ENCODE peak calls at places on chromosomes 4 and X, in eight cellular contexts. One of them, this sample, is unnamed.

GRCh38 chr4:73067971-73068394 is 1.5 kb downstream of the COX18 start:
- DNase-seq in nephron progenitor cell: no peak
- DNase-seq in uterus: no peak
- DNase-seq in stomach: no peak
- DNase-seq in H9: no peak
- DNase-seq in GM10248: no peak
- DNase-seq in BJ: no peak
- DNase-seq in right lobe of liver: no peak
- DNase-seq in this sample: no peak

GRCh38 chr4:103018391-103019318 is 850 bp downstream of the SLC9B1 start:
- DNase-seq in nephron progenitor cell: no peak
- DNase-seq in stomach: no peak
- DNase-seq in H9: no peak
- DNase-seq in BJ: no peak
- DNase-seq in uterus: peak; percentile 40
- DNase-seq in right lobe of liver: no peak
- DNase-seq in GM10248: no peak
- DNase-seq in this sample: no peak

GRCh38 chr4:151436093-151436518 is 27.1 kb downstream of the FHIP1A start:
- DNase-seq in stomach: no peak
- DNase-seq in BJ: peak; percentile 16
- DNase-seq in right lobe of liver: no peak
- DNase-seq in H9: no peak
- DNase-seq in GM10248: no peak
- DNase-seq in nephron progenitor cell: no peak
- DNase-seq in uterus: no peak
- DNase-seq in this sample: no peak

GRCh38 chrX:47802589-47802988 is 34.1 kb upstream of the ZNF81 start:
- DNase-seq in uterus: no peak
- DNase-seq in right lobe of liver: no peak
- DNase-seq in H9: no peak
- DNase-seq in BJ: no peak
- DNase-seq in nephron progenitor cell: no peak
- DNase-seq in GM10248: no peak
- DNase-seq in stomach: no peak
- DNase-seq in this sample: no peak

GRCh38 chr4:82104578-82104977 is 269.2 kb downstream of the HNRNPD start:
- DNase-seq in H9: peak; percentile 64
- DNase-seq in BJ: no peak
- DNase-seq in uterus: no peak
- DNase-seq in right lobe of liver: no peak
- DNase-seq in stomach: no peak
- DNase-seq in GM10248: no peak
- DNase-seq in nephron progenitor cell: no peak
- DNase-seq in this sample: no peak

GRCh38 chr4:101081695-101082369 is 265.5 kb downstream of the PPP3CA start:
- DNase-seq in GM10248: no peak
- DNase-seq in nephron progenitor cell: no peak
- DNase-seq in stomach: no peak
- DNase-seq in right lobe of liver: no peak
- DNase-seq in H9: no peak
- DNase-seq in uterus: no peak
- DNase-seq in BJ: no peak
- DNase-seq in this sample: no peak

GRCh38 chr4:15469402-15470148 is at the start of gene CC2D2A:
- DNase-seq in nephron progenitor cell: peak; percentile 10
- DNase-seq in GM10248: no peak
- DNase-seq in uterus: no peak
- DNase-seq in H9: peak; percentile 46
- DNase-seq in stomach: no peak
- DNase-seq in right lobe of liver: no peak
- DNase-seq in BJ: no peak
- DNase-seq in this sample: peak; percentile 18

GRCh38 chr4:183492791-183493221 is 12.1 kb upstream of the ING2 start:
- DNase-seq in uterus: no peak
- DNase-seq in stomach: no peak
- DNase-seq in nephron progenitor cell: no peak
- DNase-seq in H9: no peak
- DNase-seq in BJ: peak; percentile 86
- DNase-seq in right lobe of liver: no peak
- DNase-seq in GM10248: no peak
- DNase-seq in this sample: no peak

GRCh38 chr4:114780205-114780604 is 181.6 kb downstream of the UGT8 start:
- DNase-seq in BJ: no peak
- DNase-seq in stomach: no peak
- DNase-seq in H9: peak; percentile 39
- DNase-seq in GM10248: no peak
- DNase-seq in right lobe of liver: no peak
- DNase-seq in uterus: no peak
- DNase-seq in nephron progenitor cell: peak; percentile 8
- DNase-seq in this sample: no peak

GRCh38 chrX:149267878-149268813 is 237.0 kb downstream of the IDS start:
- DNase-seq in stomach: no peak
- DNase-seq in H9: no peak
- DNase-seq in BJ: no peak
- DNase-seq in right lobe of liver: no peak
- DNase-seq in uterus: no peak
- DNase-seq in nephron progenitor cell: no peak
- DNase-seq in GM10248: peak; percentile 8
- DNase-seq in this sample: no peak

GRCh38 chr4:177008836-177009501 is 216.2 kb upstream of the VEGFC start:
- DNase-seq in stomach: no peak
- DNase-seq in uterus: no peak
- DNase-seq in right lobe of liver: no peak
- DNase-seq in nephron progenitor cell: no peak
- DNase-seq in GM10248: no peak
- DNase-seq in BJ: no peak
- DNase-seq in H9: no peak
- DNase-seq in this sample: no peak

GRCh38 chr4:9925750-9926439 is 95.4 kb downstream of the SLC2A9 start:
- DNase-seq in uterus: no peak
- DNase-seq in stomach: no peak
- DNase-seq in nephron progenitor cell: no peak
- DNase-seq in GM10248: no peak
- DNase-seq in H9: no peak
- DNase-seq in right lobe of liver: no peak
- DNase-seq in BJ: no peak
- DNase-seq in this sample: no peak

GRCh38 chr4:119100640-119101039 is 35.0 kb upstream of the MYOZ2 start:
- DNase-seq in GM10248: no peak
- DNase-seq in H9: no peak
- DNase-seq in stomach: no peak
- DNase-seq in uterus: no peak
- DNase-seq in BJ: no peak
- DNase-seq in right lobe of liver: no peak
- DNase-seq in nephron progenitor cell: no peak
- DNase-seq in this sample: no peak

GRCh38 chr4:20251796-20252655 is at the start of gene SLIT2:
- DNase-seq in nephron progenitor cell: peak; percentile 95
- DNase-seq in BJ: no peak
- DNase-seq in H9: peak; percentile 88
- DNase-seq in uterus: peak; percentile 91
- DNase-seq in stomach: peak; percentile 81
- DNase-seq in right lobe of liver: peak; percentile 86
- DNase-seq in GM10248: peak; percentile 69
- DNase-seq in this sample: peak; percentile 89

GRCh38 chrX:40108959-40109287 is 11.2 kb upstream of the BCOR start:
- DNase-seq in stomach: peak; percentile 82
- DNase-seq in uterus: peak; percentile 82
- DNase-seq in right lobe of liver: peak; percentile 86
- DNase-seq in BJ: no peak
- DNase-seq in H9: peak; percentile 63
- DNase-seq in nephron progenitor cell: peak; percentile 64
- DNase-seq in GM10248: no peak
- DNase-seq in this sample: peak; percentile 59

GRCh38 chr4:156798438-156798837 is 173.2 kb downstream of the PDGFC start:
- DNase-seq in nephron progenitor cell: no peak
- DNase-seq in H9: no peak
- DNase-seq in stomach: no peak
- DNase-seq in BJ: no peak
- DNase-seq in right lobe of liver: no peak
- DNase-seq in GM10248: no peak
- DNase-seq in uterus: no peak
- DNase-seq in this sample: no peak

GRCh38 chr4:54186371-54186770 is 42.7 kb upstream of the PDGFRA start:
- DNase-seq in GM10248: no peak
- DNase-seq in right lobe of liver: no peak
- DNase-seq in nephron progenitor cell: no peak
- DNase-seq in stomach: no peak
- DNase-seq in uterus: no peak
- DNase-seq in H9: no peak
- DNase-seq in BJ: no peak
- DNase-seq in this sample: no peak

GRCh38 chr4:152971053-152971452 is 34.9 kb downstream of the FHDC1 start:
- DNase-seq in BJ: no peak
- DNase-seq in H9: no peak
- DNase-seq in GM10248: no peak
- DNase-seq in right lobe of liver: no peak
- DNase-seq in stomach: no peak
- DNase-seq in nephron progenitor cell: no peak
- DNase-seq in uterus: no peak
- DNase-seq in this sample: no peak

GRCh38 chr4:157444014-157444413 is 223.5 kb downstream of the GRIA2 start:
- DNase-seq in H9: no peak
- DNase-seq in right lobe of liver: no peak
- DNase-seq in BJ: no peak
- DNase-seq in nephron progenitor cell: no peak
- DNase-seq in uterus: no peak
- DNase-seq in GM10248: no peak
- DNase-seq in stomach: no peak
- DNase-seq in this sample: no peak

GRCh38 chrX:101206471-101206870 is 13.1 kb upstream of the DRP2 start:
- DNase-seq in uterus: no peak
- DNase-seq in nephron progenitor cell: no peak
- DNase-seq in stomach: no peak
- DNase-seq in GM10248: peak; percentile 20
- DNase-seq in BJ: no peak
- DNase-seq in H9: no peak
- DNase-seq in right lobe of liver: no peak
- DNase-seq in this sample: no peak
- TF ChIP-seq CTCF in uterus: peak; percentile 4
- TF ChIP-seq CTCF in nephron progenitor cell: no peak
- TF ChIP-seq CTCF in stomach: peak; percentile 18
- TF ChIP-seq CTCF in GM10248: peak; percentile 23
- TF ChIP-seq CTCF in BJ: peak; percentile 50
- TF ChIP-seq CTCF in H9: peak; percentile 53
- TF ChIP-seq CTCF in right lobe of liver: peak; percentile 28
- TF ChIP-seq CTCF in this sample: no peak

GRCh38 chr4:66229885-66230284 is 559.6 kb upstream of the EPHA5 start:
- DNase-seq in uterus: no peak
- DNase-seq in right lobe of liver: no peak
- DNase-seq in GM10248: no peak
- DNase-seq in stomach: no peak
- DNase-seq in H9: no peak
- DNase-seq in BJ: no peak
- DNase-seq in nephron progenitor cell: no peak
- DNase-seq in this sample: no peak
- TF ChIP-seq CTCF in uterus: no peak
- TF ChIP-seq CTCF in right lobe of liver: no peak
- TF ChIP-seq CTCF in GM10248: no peak
- TF ChIP-seq CTCF in stomach: no peak
- TF ChIP-seq CTCF in H9: no peak
- TF ChIP-seq CTCF in BJ: no peak
- TF ChIP-seq CTCF in nephron progenitor cell: no peak
- TF ChIP-seq CTCF in this sample: no peak

DNA sequence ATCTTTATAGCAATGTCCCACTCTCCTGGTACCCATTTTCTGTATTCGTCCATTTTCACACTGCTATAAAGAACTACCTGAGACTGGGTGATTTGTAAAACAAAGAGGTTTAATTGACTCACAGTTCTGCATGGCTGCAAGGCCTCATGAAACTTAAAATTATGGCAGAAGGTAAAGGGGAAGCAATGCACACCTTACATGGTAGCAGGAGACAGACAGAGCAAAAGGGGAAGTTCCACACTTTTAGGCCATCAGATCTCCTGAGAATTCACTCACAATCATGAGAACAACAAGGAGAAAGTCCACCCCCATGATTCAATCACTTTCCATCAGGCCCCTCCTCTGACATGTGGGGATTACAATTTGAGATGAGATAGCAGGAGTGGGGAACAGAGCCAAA is 49.7 kb downstream of the TMLHE start:
- DNase-seq in right lobe of liver: no peak
- DNase-seq in GM10248: no peak
- DNase-seq in stomach: no peak
- DNase-seq in BJ: no peak
- DNase-seq in uterus: no peak
- DNase-seq in H9: no peak
- DNase-seq in nephron progenitor cell: no peak
- DNase-seq in this sample: no peak
- TF ChIP-seq CTCF in right lobe of liver: no peak
- TF ChIP-seq CTCF in GM10248: no peak
- TF ChIP-seq CTCF in stomach: no peak
- TF ChIP-seq CTCF in BJ: no peak
- TF ChIP-seq CTCF in uterus: no peak
- TF ChIP-seq CTCF in H9: no peak
- TF ChIP-seq CTCF in nephron progenitor cell: no peak
- TF ChIP-seq CTCF in this sample: no peak

DNA sequence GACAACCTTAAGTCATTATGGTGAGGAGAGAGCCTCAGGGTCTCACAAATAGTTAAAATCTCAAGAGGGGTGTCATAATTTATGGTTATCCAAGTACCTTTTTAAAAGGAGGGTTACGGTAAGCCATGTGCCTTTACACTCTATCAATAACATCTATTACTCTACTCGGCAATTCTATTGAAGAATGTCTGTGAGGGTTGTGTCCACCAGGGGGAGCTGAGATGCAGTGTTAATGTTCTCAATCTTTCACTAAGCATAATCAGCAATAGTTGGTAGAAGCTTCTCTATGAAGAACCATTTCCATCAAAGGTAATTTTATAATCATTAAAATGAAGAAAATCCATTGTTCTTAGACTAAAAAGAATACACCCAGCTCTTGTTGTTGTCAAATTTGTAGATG is 457.4 kb downstream of the CENPC start:
- DNase-seq in uterus: no peak
- DNase-seq in BJ: no peak
- DNase-seq in GM10248: peak; percentile 18
- DNase-seq in H9: peak; percentile 50
- DNase-seq in nephron progenitor cell: peak; percentile 54
- DNase-seq in stomach: peak; percentile 41
- DNase-seq in right lobe of liver: no peak
- DNase-seq in this sample: peak; percentile 31
- TF ChIP-seq CTCF in uterus: no peak
- TF ChIP-seq CTCF in BJ: no peak
- TF ChIP-seq CTCF in GM10248: peak; percentile 74
- TF ChIP-seq CTCF in H9: peak; percentile 80
- TF ChIP-seq CTCF in nephron progenitor cell: peak; percentile 58
- TF ChIP-seq CTCF in stomach: no peak
- TF ChIP-seq CTCF in right lobe of liver: peak; percentile 68
- TF ChIP-seq CTCF in this sample: peak; percentile 72

DNA sequence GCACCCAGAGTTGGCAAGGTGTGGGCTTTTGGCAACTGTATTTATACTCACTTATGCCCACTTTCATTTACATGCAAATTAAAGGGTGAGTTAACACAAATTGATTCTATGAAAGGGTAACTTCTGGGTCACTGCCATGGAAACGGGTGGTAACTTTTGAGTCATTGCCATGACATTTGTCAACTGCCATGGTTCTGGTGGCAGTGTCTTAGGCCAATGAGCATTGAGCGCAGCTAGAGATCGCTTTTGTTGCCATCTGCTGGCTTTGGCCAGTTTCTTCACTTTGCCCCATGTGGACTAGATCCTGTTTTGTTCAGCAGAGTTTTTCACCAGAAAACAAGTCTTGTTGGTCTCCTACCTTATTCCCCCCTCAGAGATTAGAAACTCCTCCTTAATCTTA is 170.8 kb upstream of the NUDT6 start:
- DNase-seq in GM10248: no peak
- DNase-seq in uterus: no peak
- DNase-seq in right lobe of liver: no peak
- DNase-seq in stomach: no peak
- DNase-seq in BJ: no peak
- DNase-seq in H9: no peak
- DNase-seq in nephron progenitor cell: no peak
- DNase-seq in this sample: no peak
- TF ChIP-seq CTCF in GM10248: no peak
- TF ChIP-seq CTCF in uterus: no peak
- TF ChIP-seq CTCF in right lobe of liver: no peak
- TF ChIP-seq CTCF in stomach: no peak
- TF ChIP-seq CTCF in BJ: no peak
- TF ChIP-seq CTCF in H9: peak; percentile 26
- TF ChIP-seq CTCF in nephron progenitor cell: no peak
- TF ChIP-seq CTCF in this sample: no peak